ENCODE peak calls at places on chromosomes 1 and 21, in five cellular contexts. L, F, I, O and Y are unnamed samples.
A peak's percentile ranks its signal among the peaks of the same experiment; 100 is the strongest.

GRCh38 chr1:91535441-91535840 is 34.8 kb downstream of the CDC7 start:
- DNase-seq in F (no peak), I (no peak), O (no peak), L (no peak), Y (no peak)

GRCh38 chr1:20165522-20165951 is 20.4 kb upstream of the UBXN10 start:
- DNase-seq in O (peak; percentile 21), F (no peak), I (peak; percentile 41), L (no peak), Y (no peak)

GRCh38 chr1:245448858-245449534 is 294.2 kb downstream of the KIF26B start:
- DNase-seq in O (no peak), L (no peak), F (no peak), I (no peak), Y (no peak)

GRCh38 chr1:87961992-87962391 is 633.3 kb downstream of the LMO4 start:
- DNase-seq in F (no peak), L (no peak), O (no peak), I (no peak), Y (no peak)

GRCh38 chr1:15360681-15361080 is 49.0 kb upstream of the EFHD2 start:
- DNase-seq in F (no peak), L (no peak), I (no peak), O (no peak), Y (no peak)

GRCh38 chr21:43938751-43939442 is 73.2 kb upstream of the TRAPPC10 start:
- DNase-seq in O (peak; percentile 52), I (peak; percentile 97), L (peak; percentile 90), F (peak; percentile 87), Y (no peak)

GRCh38 chr1:23169727-23170335 is 1.2 kb upstream of the LUZP1 start:
- DNase-seq in F (peak; percentile 64), I (peak; percentile 30), L (peak; percentile 83), O (peak; percentile 63), Y (peak; percentile 40)

GRCh38 chr1:14262582-14262981 is 335.9 kb upstream of the KAZN start:
- DNase-seq in I (no peak), L (no peak), F (no peak), O (no peak), Y (no peak)

GRCh38 chr1:11648039-11648438 is 6.2 kb downstream of the FBXO2 start:
- DNase-seq in I (no peak), F (no peak), L (no peak), O (no peak), Y (no peak)

GRCh38 chr21:46116189-46116845 is 18.4 kb downstream of the COL6A2 start:
- DNase-seq in F (no peak), O (no peak), L (peak; percentile 76), I (no peak), Y (no peak)

GRCh38 chr1:185369786-185370185 is 52.7 kb upstream of the IVNS1ABP start:
- DNase-seq in I (no peak), O (no peak), L (no peak), F (no peak), Y (no peak)

GRCh38 chr21:39004776-39005605 is 178.3 kb downstream of the PSMG1 start:
- DNase-seq in I (no peak), F (peak; percentile 47), L (no peak), O (no peak), Y (no peak)

GRCh38 chr1:201374376-201374775 is 3.1 kb downstream of the TNNT2 start:
- DNase-seq in F (no peak), O (no peak), I (no peak), L (no peak), Y (no peak)

GRCh38 chr1:201376464-201377374 is 761 bp downstream of the TNNT2 start:
- DNase-seq in L (no peak), F (peak; percentile 47), I (peak; percentile 97), O (peak; percentile 44), Y (peak; percentile 30)

GRCh38 chr1:201376107-201376463 is 1.4 kb downstream of the TNNT2 start:
- DNase-seq in O (no peak), F (no peak), L (no peak), I (no peak), Y (no peak)

GRCh38 chr1:201377611-201378092 is at the start of gene TNNT2:
- DNase-seq in O (no peak), L (no peak), I (no peak), F (no peak), Y (no peak)

GRCh38 chr1:201375169-201375568 is 2.3 kb downstream of the TNNT2 start:
- DNase-seq in L (no peak), O (no peak), I (no peak), F (no peak), Y (no peak)
- TF ChIP-seq CTCF in L (no peak), O (peak; percentile 47), I (peak; percentile 54), F (no peak), Y (peak; percentile 31)

DNA sequence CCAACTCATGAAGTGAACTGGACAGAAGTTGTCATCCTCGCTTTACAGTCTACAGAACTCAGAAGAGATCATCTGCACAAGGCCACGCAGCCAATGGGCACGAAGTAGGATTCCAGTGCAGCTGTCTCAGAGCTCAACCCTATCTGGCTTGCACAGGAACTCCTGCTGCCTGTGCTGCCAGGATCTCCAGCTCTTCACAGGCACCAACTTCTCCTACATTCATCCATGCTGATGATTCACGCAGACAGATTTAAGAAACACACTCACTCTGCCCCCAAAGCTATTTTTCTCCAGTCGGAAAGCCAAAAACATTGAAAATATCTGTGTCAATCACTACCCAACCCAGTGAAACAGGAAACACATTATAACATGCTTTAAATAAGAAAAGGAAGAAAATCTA is 157.0 kb downstream of the RERE start:
- DNase-seq in O (peak; percentile 87), I (no peak), F (no peak), L (no peak), Y (peak; percentile 67)
- H3K4me3 ChIP-seq in O (no peak overlapping the region), I (no peak overlapping the region), F (no peak overlapping the region), L (no peak overlapping the region), Y (no peak overlapping the region)

GRCh38 chr1:6209661-6210605 is 4.0 kb downstream of the RNF207 start:
- DNase-seq in L (no peak), I (peak; percentile 70), F (no peak), O (no peak), Y (no peak)
- TF ChIP-seq CTCF in L (no peak), I (peak; percentile 49), F (no peak), O (peak; percentile 45), Y (peak; percentile 14)

GRCh38 chr1:205248793-205249601 is 21.3 kb downstream of the TMCC2 start:
- DNase-seq in F (peak; percentile 73), I (no peak), O (no peak), L (no peak), Y (no peak)
- H3K4me3 ChIP-seq in F (no peak overlapping the region), I (no peak overlapping the region), O (no peak overlapping the region), L (no peak overlapping the region), Y (no peak overlapping the region)